ENCODE peak calls at places on chromosomes 12 and 14, in four cellular contexts. Y is ovary, B is PC-3, C is stomach. D is an unnamed sample.

GRCh38 chr12:104456950-104457745 is 400 bp downstream of the CHST11 start:
- DNase-seq in Y (peak), B (peak), C (peak), D (no peak)

GRCh38 chr14:73223049-73223448 is 14.3 kb upstream of the PAPLN start:
- DNase-seq in Y (no peak), B (no peak), C (no peak), D (no peak)

GRCh38 chr12:98211914-98212695 is 303.3 kb upstream of the TMPO start:
- DNase-seq in Y (no peak), B (no peak), C (no peak), D (no peak)

GRCh38 chr12:99277988-99278387 is 369.6 kb upstream of the GARIN6 start:
- DNase-seq in Y (no peak), B (no peak), C (no peak), D (no peak)

GRCh38 chr14:50008562-50009355 is 107.6 kb downstream of the VCPKMT start:
- DNase-seq in Y (no peak), B (peak), C (no peak), D (peak)

GRCh38 chr12:117845271-117845904 is 123.4 kb downstream of the KSR2 start:
- DNase-seq in Y (no peak), B (no peak), C (no peak), D (no peak)

GRCh38 chr12:83016226-83016835 is 329.6 kb downstream of the TMTC2 start:
- DNase-seq in Y (peak), B (peak), C (peak), D (peak)

GRCh38 chr12:131793623-131794022 is 34.6 kb upstream of the MMP17 start:
- DNase-seq in Y (no peak), B (no peak), C (no peak), D (no peak)

GRCh38 chr12:71626768-71627167 is 36.9 kb downstream of the ZFC3H1 start:
- DNase-seq in Y (no peak), B (peak), C (no peak), D (no peak)
- H3K27ac ChIP-seq in Y (no peak), B (peak), C (no peak), D (no peak)

GRCh38 chr12:8831116-8831515 is 8.7 kb downstream of the A2ML1 start:
- DNase-seq in Y (no peak), B (no peak), C (no peak), D (no peak)
- H3K27ac ChIP-seq in Y (no peak), B (no peak), C (no peak), D (no peak)

GRCh38 chr14:68666206-68666730 is 126.6 kb downstream of the ZFP36L1 start:
- DNase-seq in Y (no peak), B (no peak), C (no peak), D (no peak)

GRCh38 chr14:68667313-68667791 is 125.5 kb downstream of the ZFP36L1 start:
- DNase-seq in Y (no peak), B (no peak), C (no peak), D (no peak)

GRCh38 chr14:68668028-68668427 is 124.8 kb downstream of the ZFP36L1 start:
- DNase-seq in Y (no peak), B (no peak), C (no peak), D (no peak)

GRCh38 chr14:68665792-68666195 is 127.1 kb downstream of the ZFP36L1 start:
- DNase-seq in Y (no peak), B (no peak), C (no peak), D (no peak)

DNA sequence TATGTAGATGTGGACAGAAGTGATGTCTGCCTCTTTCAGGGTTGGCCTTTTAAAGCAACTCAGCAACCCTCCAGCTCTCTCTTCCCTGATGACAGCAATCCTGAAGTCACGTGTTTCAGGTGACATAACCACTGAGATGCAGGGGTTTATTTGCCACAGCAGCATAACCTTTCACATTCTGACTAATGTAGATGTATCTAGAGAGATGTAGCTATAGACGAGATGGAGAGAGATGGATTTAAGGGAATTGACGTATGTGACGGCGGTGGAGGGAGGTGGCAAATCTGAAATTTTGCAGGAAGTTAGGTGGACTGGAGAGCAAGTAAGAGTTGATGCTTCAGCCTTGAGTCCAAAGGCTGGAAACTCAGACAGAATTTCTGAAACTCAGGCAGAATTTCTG is 126.0 kb downstream of the ZFP36L1 start:
- DNase-seq in Y (no peak), B (no peak), C (no peak), D (no peak)
- H3K27ac ChIP-seq in Y (no peak), B (no peak), C (peak), D (no peak)

GRCh38 chr14:23555882-23556699 is at the start of gene THTPA:
- DNase-seq in Y (peak), B (peak), C (peak), D (peak)

GRCh38 chr14:23556700-23557440 is 799 bp downstream of the THTPA start:
- DNase-seq in Y (no peak), B (peak), C (no peak), D (no peak)

GRCh38 chr14:23558363-23559009 is 2.4 kb downstream of the THTPA start:
- DNase-seq in Y (no peak), B (no peak), C (no peak), D (no peak)

GRCh38 chr14:23557946-23558345 is 1.9 kb downstream of the THTPA start:
- DNase-seq in Y (no peak), B (no peak), C (no peak), D (no peak)

DNA sequence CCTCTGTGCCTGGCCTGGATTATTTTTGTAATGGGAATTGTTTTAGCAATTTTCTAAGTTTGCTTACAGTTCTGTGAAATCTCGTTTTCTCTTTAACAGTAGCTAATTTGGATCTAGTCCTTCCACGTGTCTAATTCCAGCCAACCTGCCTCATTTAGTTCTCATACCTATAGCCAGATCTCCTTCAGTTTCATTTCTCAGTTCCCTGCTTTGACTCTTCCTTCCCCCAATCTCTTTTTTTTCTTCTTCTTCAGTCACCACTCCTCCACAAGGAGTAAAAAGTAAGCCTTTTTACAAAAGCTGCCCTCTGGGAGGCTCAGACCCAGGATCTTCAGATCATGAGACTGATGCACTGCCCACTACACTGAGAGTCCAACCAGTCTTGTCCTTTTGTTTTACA is 1.4 kb downstream of the THTPA start:
- DNase-seq in Y (no peak), B (no peak), C (no peak), D (no peak)
- H3K27ac ChIP-seq in Y (no peak), B (no peak), C (peak), D (peak)

GRCh38 chr12:7145671-7146070 is 15.5 kb downstream of the CLSTN3 start:
- DNase-seq in Y (no peak), B (no peak), C (no peak), D (no peak)
- H3K27ac ChIP-seq in Y (no peak), B (no peak), C (no peak), D (no peak)

GRCh38 chr14:99824776-99825175 is 31.6 kb downstream of the EML1 start:
- DNase-seq in Y (no peak), B (no peak), C (no peak), D (no peak)

GRCh38 chr14:99821519-99822165 is 28.4 kb downstream of the EML1 start:
- DNase-seq in Y (no peak), B (peak), C (no peak), D (peak)

GRCh38 chr14:99822166-99822527 is 28.9 kb downstream of the EML1 start:
- DNase-seq in Y (no peak), B (no peak), C (no peak), D (no peak)

GRCh38 chr14:99820702-99821331 is 27.6 kb downstream of the EML1 start:
- DNase-seq in Y (no peak), B (no peak), C (no peak), D (no peak)

DNA sequence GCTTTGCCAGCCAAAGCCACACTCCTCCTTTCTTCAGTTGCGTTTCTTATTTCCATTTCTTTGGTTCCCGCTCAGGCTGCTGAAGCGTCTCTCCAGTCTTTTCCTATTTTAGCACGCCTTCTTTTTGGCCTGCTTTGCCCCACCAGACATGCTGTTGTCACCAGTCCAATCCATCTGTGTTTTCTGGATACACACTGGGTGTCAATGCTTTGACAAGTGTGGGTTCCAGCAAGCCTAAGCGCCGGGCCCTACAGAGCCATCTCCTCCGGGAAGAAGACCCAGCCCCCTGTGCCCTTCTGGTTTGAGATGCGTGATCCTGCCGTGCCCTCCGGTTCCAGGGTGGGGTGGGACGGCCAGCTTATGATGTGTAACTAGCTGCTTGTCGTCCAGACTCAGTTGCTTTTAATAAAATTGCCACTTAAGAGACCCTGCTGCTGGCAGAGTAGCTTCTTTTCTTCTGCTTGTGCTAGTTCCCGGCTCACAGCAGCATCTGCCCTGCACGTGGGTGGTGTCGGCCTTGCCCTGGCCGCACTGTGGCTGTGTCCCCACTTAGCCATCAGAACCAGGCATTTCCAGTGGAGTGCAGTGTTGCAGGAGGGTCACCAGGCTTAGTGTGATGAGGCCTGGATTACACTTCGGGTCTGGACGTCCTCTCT is 29.7 kb downstream of the EML1 start:
- DNase-seq in Y (no peak), B (no peak), C (no peak), D (no peak)
- H3K27ac ChIP-seq in Y (no peak), B (no peak), C (no peak), D (no peak)

GRCh38 chr12:76563061-76563460 is 3.5 kb upstream of the OSBPL8 start:
- DNase-seq in Y (no peak), B (peak), C (no peak), D (no peak)
- H3K27ac ChIP-seq in Y (no peak), B (no peak), C (no peak), D (no peak)

GRCh38 chr14:55851961-55852360 is 266.2 kb upstream of the PELI2 start:
- DNase-seq in Y (no peak), B (no peak), C (no peak), D (no peak)

GRCh38 chr14:55848964-55849363 is 269.0 kb downstream of the KTN1 start:
- DNase-seq in Y (no peak), B (no peak), C (no peak), D (no peak)

GRCh38 chr14:55849833-55850232 is 268.4 kb upstream of the PELI2 start:
- DNase-seq in Y (no peak), B (no peak), C (no peak), D (no peak)

GRCh38 chr14:55851301-55851700 is 266.9 kb upstream of the PELI2 start:
- DNase-seq in Y (no peak), B (no peak), C (no peak), D (no peak)

DNA sequence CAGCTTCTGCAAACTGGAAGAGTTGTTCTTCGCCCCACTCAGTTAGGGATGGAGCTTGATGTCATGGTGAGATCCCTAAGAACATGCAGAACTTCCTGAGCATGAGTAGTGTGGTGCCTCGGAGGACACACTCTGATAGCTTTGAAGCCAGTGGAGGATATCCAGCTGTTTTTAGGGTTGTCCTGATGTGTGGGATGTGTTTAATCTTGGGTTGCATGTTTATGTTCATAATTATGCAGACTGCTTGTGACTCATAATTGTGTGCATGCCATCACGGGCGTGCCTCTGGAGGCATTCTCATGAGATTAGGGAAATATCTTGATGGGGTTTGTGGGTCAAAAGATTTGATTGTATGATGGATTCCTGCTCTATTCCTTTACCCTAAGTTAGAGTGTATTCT is 267.4 kb upstream of the PELI2 start:
- DNase-seq in Y (no peak), B (peak), C (peak), D (no peak)
- H3K27ac ChIP-seq in Y (no peak), B (peak), C (no peak), D (no peak)

D was measured in epithelial cell of prostate.